ENCODE peak calls at places on chromosome 11, in six cellular contexts. V, R, W, T, A and K are unnamed samples.

GRCh38 chr11:68825603-68826002 is 16.1 kb downstream of the CPT1A start:
- DNase-seq in V (no peak), R (peak), W (no peak), T (no peak), A (peak), K (peak)

GRCh38 chr11:72102631-72102945 is 509 bp downstream of the LAMTOR1 start:
- DNase-seq in V (no peak), R (no peak), W (no peak), T (no peak), A (no peak), K (no peak)

GRCh38 chr11:111361082-111361801 is 17.8 kb downstream of the POU2AF1 start:
- DNase-seq in V (no peak), R (no peak), W (no peak), T (no peak), A (no peak), K (no peak)

GRCh38 chr11:1737080-1737757 is 13.2 kb downstream of the IFITM10 start:
- DNase-seq in V (no peak), R (no peak), W (no peak), T (no peak), A (no peak), K (no peak)

GRCh38 chr11:48109046-48109666 is 107.5 kb upstream of the OR4B1 start:
- DNase-seq in V (no peak), R (no peak), W (no peak), T (peak), A (no peak), K (no peak)

GRCh38 chr11:10504490-10504889 is 36.5 kb downstream of the RNF141 start:
- DNase-seq in V (no peak), R (no peak), W (peak), T (no peak), A (no peak), K (no peak)

GRCh38 chr11:97745515-97746050 is 1275.2 kb upstream of the CNTN5 start:
- DNase-seq in V (no peak), R (no peak), W (no peak), T (no peak), A (no peak), K (no peak)

GRCh38 chr11:83951521-83951920 is 665.4 kb upstream of the CCDC90B start:
- DNase-seq in V (no peak), R (no peak), W (no peak), T (no peak), A (no peak), K (no peak)

GRCh38 chr11:58685973-58686720 is 45.6 kb downstream of the GLYAT start:
- DNase-seq in V (no peak), R (no peak), W (no peak), T (no peak), A (no peak), K (peak)

GRCh38 chr11:35814720-35815305 is 129.0 kb upstream of the LDLRAD3 start:
- DNase-seq in V (no peak), R (no peak), W (no peak), T (peak), A (no peak), K (no peak)

GRCh38 chr11:22244986-22245592 is 52.2 kb downstream of the ANO5 start:
- DNase-seq in V (peak), R (peak), W (peak), T (peak), A (no peak), K (peak)

GRCh38 chr11:28834877-28835276 is 726.7 kb downstream of the METTL15 start:
- DNase-seq in V (peak), R (no peak), W (no peak), T (peak), A (no peak), K (no peak)

DNA sequence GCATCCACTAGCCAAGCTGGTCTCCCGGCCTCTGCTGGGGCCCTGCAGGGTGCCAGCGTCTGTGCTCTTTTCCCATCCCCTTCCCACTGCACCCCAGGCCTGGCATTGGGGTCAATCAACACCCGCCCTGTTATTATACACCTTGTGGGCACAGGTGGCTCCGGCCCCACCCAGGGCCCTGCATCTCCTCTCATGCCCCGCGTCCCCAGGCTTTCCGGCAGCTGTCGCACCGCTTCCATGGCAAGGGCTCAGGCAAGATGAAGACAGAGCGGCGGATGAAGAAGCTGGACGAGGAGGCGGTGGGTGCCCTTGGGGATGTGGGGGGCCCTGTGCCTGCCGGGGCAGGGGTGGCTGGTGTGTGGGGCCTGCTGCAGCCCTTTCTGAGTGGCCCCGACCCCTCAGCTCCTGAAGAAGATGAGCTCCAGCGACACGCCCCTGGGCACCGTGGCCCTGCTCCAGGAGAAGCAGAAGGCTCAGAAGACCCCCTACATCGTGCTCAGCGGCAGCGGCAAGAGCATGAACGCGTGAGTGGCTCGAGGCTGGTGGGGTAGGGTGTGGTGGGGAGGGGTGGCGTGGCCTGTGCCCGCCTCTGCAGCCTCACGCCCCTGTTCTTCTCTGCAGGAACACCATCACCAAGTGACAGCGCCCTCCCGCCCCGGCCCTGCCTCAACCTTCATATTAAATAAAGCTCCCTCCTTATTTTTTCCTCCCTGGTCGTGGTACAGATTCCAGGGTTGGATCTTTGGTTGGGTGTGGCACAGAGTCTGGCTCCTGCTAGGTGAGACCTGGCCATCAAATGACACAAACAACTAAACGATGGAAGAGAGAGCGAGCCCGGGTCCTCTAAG is 17.1 kb downstream of the SART1 start:
- DNase-seq in V (no peak), R (no peak), W (no peak), T (no peak), A (no peak), K (no peak)
- TF ChIP-seq CTCF in V (no peak), R (no peak), W (no peak), T (no peak), A (no peak), K (no peak)

GRCh38 chr11:117412176-117412575 is 84.5 kb downstream of the CEP164 start:
- DNase-seq in V (no peak), R (no peak), W (no peak), T (no peak), A (peak), K (no peak)

GRCh38 chr11:117415358-117415896 is 87.8 kb downstream of the CEP164 start:
- DNase-seq in V (no peak), R (no peak), W (no peak), T (no peak), A (no peak), K (no peak)

GRCh38 chr11:117412653-117413275 is 85.1 kb downstream of the CEP164 start:
- DNase-seq in V (no peak), R (no peak), W (no peak), T (no peak), A (peak), K (no peak)

GRCh38 chr11:117414724-117415123 is 87.1 kb downstream of the CEP164 start:
- DNase-seq in V (no peak), R (no peak), W (no peak), T (no peak), A (no peak), K (no peak)

DNA sequence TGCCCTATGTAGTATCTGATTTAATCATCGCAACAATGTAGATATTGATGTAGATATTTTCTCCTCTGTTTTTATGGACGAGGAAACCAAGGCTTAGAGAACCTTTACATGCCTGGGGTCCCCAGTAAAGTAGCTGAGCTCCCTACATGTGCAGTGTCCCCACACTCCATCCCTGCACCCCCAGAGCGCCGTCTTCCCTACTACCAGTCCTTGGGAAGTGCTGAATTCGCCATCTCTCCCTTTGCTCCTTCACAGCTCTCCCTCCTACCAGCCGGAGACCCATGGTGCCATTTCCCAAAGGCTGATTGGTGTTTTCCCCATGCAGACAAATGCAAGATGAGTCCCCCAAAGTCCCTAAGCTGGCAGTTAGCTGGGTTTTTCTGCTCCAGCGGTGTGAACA is 86.0 kb downstream of the CEP164 start:
- DNase-seq in V (no peak), R (no peak), W (no peak), T (no peak), A (peak), K (no peak)
- TF ChIP-seq CTCF in V (no peak), R (no peak), W (no peak), T (no peak), A (no peak), K (no peak)

DNA sequence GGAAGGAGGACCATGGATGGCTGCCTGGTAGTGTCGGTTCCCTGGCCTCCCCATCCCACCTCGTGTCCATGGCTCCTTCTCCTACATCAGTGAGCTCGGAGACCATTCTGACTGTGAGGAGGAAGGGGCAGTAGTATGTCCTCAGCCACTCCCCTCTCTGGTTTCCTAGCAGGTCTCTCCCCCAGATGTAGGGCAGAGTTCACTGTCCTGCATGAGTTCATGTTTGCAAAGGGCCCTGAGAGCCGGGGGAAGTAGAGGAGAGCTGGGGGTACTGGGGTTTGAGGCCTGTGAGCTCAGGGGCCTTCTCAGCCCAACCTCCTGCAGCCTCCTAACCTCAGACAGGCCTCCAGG is 18.4 kb upstream of the ST3GAL4 start:
- DNase-seq in V (no peak), R (no peak), W (no peak), T (no peak), A (peak), K (no peak)
- TF ChIP-seq CTCF in V (no peak), R (no peak), W (no peak), T (no peak), A (no peak), K (no peak)

GRCh38 chr11:13292970-13293369 is 15.4 kb downstream of the BMAL1 start:
- DNase-seq in V (no peak), R (peak), W (no peak), T (no peak), A (no peak), K (no peak)
- TF ChIP-seq CTCF in V (no peak), R (no peak), W (no peak), T (no peak), A (no peak), K (no peak)

DNA sequence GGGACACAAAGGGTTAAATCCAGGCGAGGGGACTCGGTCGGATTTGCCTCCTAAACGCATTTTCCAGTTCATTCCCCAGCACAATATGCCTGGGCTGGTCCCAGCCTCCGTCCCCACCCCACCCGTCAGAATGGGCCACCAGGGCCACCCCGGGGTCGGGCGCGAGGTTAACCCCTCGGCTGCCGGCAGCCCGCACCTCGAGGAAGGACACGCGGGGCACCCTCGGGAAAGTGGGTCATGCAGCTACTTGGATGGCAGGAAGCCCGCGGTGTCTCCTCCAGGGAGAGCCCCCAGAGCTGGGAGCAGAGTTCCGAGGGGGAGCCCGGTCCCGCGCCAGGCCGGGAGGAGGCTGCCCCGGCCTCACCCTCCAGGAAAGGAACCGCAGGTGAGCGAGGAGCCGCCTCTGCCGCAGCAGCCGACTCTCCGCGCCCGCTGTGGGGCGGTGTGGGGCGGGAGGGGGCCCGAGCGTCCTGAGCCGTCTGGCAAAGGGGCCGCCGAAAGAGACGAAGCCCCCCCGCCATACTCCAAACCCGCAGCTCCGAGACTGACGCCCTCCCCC is 1.4 kb downstream of the NECTIN1 start:
- DNase-seq in V (no peak), R (peak), W (no peak), T (no peak), A (no peak), K (peak)
- TF ChIP-seq CTCF in V (no peak), R (no peak), W (no peak), T (no peak), A (no peak), K (no peak)

GRCh38 chr11:16032974-16033373 is 323.4 kb downstream of the SOX6 start:
- DNase-seq in V (no peak), R (no peak), W (no peak), T (no peak), A (no peak), K (no peak)

GRCh38 chr11:16026849-16027248 is 329.5 kb downstream of the SOX6 start:
- DNase-seq in V (no peak), R (no peak), W (no peak), T (no peak), A (no peak), K (no peak)

GRCh38 chr11:16034074-16034473 is 322.3 kb downstream of the SOX6 start:
- DNase-seq in V (no peak), R (no peak), W (no peak), T (peak), A (no peak), K (no peak)

GRCh38 chr11:16030664-16031063 is 325.7 kb downstream of the SOX6 start:
- DNase-seq in V (no peak), R (no peak), W (no peak), T (no peak), A (no peak), K (no peak)

DNA sequence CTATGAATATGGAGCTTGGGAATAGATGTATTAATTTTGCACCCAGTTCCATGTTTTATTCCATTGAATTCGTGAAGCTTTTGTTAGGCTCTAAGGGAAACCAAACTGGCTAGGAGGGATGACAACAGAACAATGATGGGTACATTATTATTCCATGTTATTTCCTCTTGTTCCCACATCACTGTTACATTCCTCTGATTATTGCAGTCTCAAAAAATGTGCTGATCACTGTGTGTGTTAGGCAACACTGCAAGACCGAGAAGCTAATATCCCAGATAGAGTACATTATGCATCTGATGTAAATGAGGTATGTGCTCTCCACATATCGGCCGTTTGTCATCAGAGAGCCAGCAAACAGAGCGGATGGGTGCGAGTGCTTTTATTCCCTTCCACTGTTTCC is 327.9 kb downstream of the SOX6 start:
- DNase-seq in V (no peak), R (no peak), W (no peak), T (peak), A (no peak), K (no peak)
- TF ChIP-seq CTCF in V (no peak), R (no peak), W (no peak), T (no peak), A (no peak), K (no peak)

GRCh38 chr11:124776865-124777645 is 15.0 kb upstream of the ESAM start:
- DNase-seq in V (no peak), R (no peak), W (no peak), T (no peak), A (no peak), K (no peak)

GRCh38 chr11:124779568-124779967 is 17.5 kb upstream of the ESAM start:
- DNase-seq in V (no peak), R (no peak), W (no peak), T (no peak), A (no peak), K (no peak)

GRCh38 chr11:124783002-124783401 is 17.2 kb downstream of the MSANTD2 start:
- DNase-seq in V (no peak), R (no peak), W (no peak), T (no peak), A (no peak), K (no peak)

GRCh38 chr11:124784051-124784450 is 16.2 kb downstream of the MSANTD2 start:
- DNase-seq in V (no peak), R (no peak), W (no peak), T (no peak), A (no peak), K (no peak)

DNA sequence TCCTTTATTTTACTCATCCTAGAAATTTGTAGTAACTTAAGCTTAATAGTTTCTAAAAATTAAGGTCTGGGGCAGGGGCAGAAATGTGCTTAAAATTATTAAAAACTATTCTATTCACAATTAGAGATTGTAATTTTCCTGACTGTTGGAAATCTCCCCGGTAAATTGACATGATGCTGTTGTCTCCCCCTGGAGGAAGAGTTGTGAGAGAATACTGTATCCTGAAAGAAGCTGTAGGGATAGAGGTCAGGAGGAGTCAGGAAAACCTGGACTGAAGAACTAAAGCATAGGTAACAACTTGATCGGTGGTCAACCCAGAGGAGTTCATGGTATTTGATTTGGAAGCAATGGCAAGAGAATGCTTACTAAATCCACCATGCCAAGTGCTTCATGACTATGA is 16.2 kb upstream of the ESAM start:
- DNase-seq in V (no peak), R (no peak), W (no peak), T (no peak), A (no peak), K (no peak)
- TF ChIP-seq CTCF in V (peak), R (no peak), W (no peak), T (peak), A (no peak), K (no peak)

GRCh38 chr11:61891331-61892084 is at the start of gene FADS3:
- DNase-seq in V (no peak), R (peak), W (peak), T (peak), A (peak), K (peak)
- TF ChIP-seq CTCF in V (no peak), R (no peak), W (no peak), T (no peak), A (no peak), K (no peak)

GRCh38 chr11:95419915-95420314 is 188.9 kb upstream of the SESN3 start:
- DNase-seq in V (peak), R (no peak), W (no peak), T (peak), A (no peak), K (no peak)

GRCh38 chr11:95415837-95416288 is 184.9 kb upstream of the SESN3 start:
- DNase-seq in V (no peak), R (no peak), W (no peak), T (peak), A (no peak), K (no peak)

GRCh38 chr11:95417832-95418231 is 186.8 kb upstream of the SESN3 start:
- DNase-seq in V (no peak), R (no peak), W (no peak), T (no peak), A (no peak), K (no peak)

GRCh38 chr11:95414217-95414616 is 183.2 kb upstream of the SESN3 start:
- DNase-seq in V (no peak), R (no peak), W (no peak), T (no peak), A (no peak), K (no peak)

GRCh38 chr11:95418916-95419315 is 187.9 kb upstream of the SESN3 start:
- DNase-seq in V (no peak), R (no peak), W (no peak), T (no peak), A (no peak), K (no peak)
- TF ChIP-seq CTCF in V (no peak), R (no peak), W (no peak), T (no peak), A (no peak), K (no peak)

GRCh38 chr11:120240866-120241265 is 926 bp downstream of the POU2F3 start:
- DNase-seq in V (no peak), R (no peak), W (no peak), T (no peak), A (no peak), K (no peak)

GRCh38 chr11:120241277-120241676 is 1.3 kb downstream of the POU2F3 start:
- DNase-seq in V (no peak), R (no peak), W (peak), T (no peak), A (no peak), K (no peak)

GRCh38 chr11:120243221-120243620 is 3.3 kb downstream of the POU2F3 start:
- DNase-seq in V (no peak), R (no peak), W (no peak), T (no peak), A (no peak), K (no peak)

GRCh38 chr11:120238968-120239620 is 846 bp upstream of the POU2F3 start:
- DNase-seq in V (no peak), R (no peak), W (no peak), T (no peak), A (no peak), K (no peak)

GRCh38 chr11:120239713-120240640 is at the start of gene POU2F3:
- DNase-seq in V (no peak), R (peak), W (no peak), T (no peak), A (no peak), K (peak)
- TF ChIP-seq CTCF in V (peak), R (peak), W (no peak), T (peak), A (no peak), K (no peak)